ENCODE peak calls at places on chromosomes 12 and 14, in five cellular contexts. S is H9, D is tibial artery, Y is HCT116, I is Peyer's patch. K is an unnamed sample.
A peak's percentile ranks its signal among the peaks of the same experiment; 100 is the strongest.

GRCh38 chr12:105882404-105882803 is 256.4 kb downstream of the NUAK1 start:
- DNase-seq in S (no peak), D (peak; percentile 44), Y (no peak), I (no peak), K (no peak)

GRCh38 chr12:65584041-65584440 is 240.2 kb upstream of the HMGA2 start:
- DNase-seq in S (no peak), D (no peak), Y (no peak), I (no peak), K (no peak)

GRCh38 chr12:101942206-101942605 is 64.8 kb downstream of the DRAM1 start:
- DNase-seq in S (no peak), D (no peak), Y (no peak), I (no peak), K (no peak)

GRCh38 chr12:18139989-18140596 is 50.1 kb upstream of the RERGL start:
- DNase-seq in S (no peak), D (no peak), Y (no peak), I (no peak), K (no peak)

GRCh38 chr12:4108803-4109345 is 164.7 kb upstream of the CCND2 start:
- DNase-seq in S (no peak), D (no peak), Y (no peak), I (no peak), K (no peak)

GRCh38 chr12:131038961-131039360 is 85.3 kb downstream of the ADGRD1 start:
- DNase-seq in S (no peak), D (no peak), Y (no peak), I (no peak), K (no peak)

GRCh38 chr14:101464984-101465794 is 96.1 kb upstream of the DIO3 start:
- DNase-seq in S (no peak), D (no peak), Y (no peak), I (peak; percentile 25), K (no peak)

GRCh38 chr12:89547116-89547515 is 21.3 kb upstream of the POC1B start:
- DNase-seq in S (no peak), D (no peak), Y (no peak), I (no peak), K (no peak)

GRCh38 chr14:60106341-60106740 is 14.6 kb downstream of the PCNX4 start:
- DNase-seq in S (no peak), D (peak; percentile 41), Y (no peak), I (no peak), K (no peak)

GRCh38 chr14:101058571-101058970 is 155.0 kb upstream of the RTL1 start:
- DNase-seq in S (no peak), D (no peak), Y (no peak), I (no peak), K (no peak)

GRCh38 chr14:104856869-104857860 is 7.9 kb upstream of the CEP170B start:
- DNase-seq in S (peak; percentile 32), D (no peak), Y (no peak), I (no peak), K (peak; percentile 38)

GRCh38 chr12:20596036-20596435 is 99.1 kb upstream of the SLCO1C1 start:
- DNase-seq in S (no peak), D (no peak), Y (no peak), I (no peak), K (no peak)

GRCh38 chr14:29236848-29237247 is 470.3 kb downstream of the FOXG1 start:
- DNase-seq in S (no peak), D (no peak), Y (no peak), I (no peak), K (peak; percentile 27)
- H3K27ac ChIP-seq in S (no peak overlapping the region), D (no peak overlapping the region), Y (no peak overlapping the region), I (no peak overlapping the region), K (no peak overlapping the region)

GRCh38 chr12:70671698-70672097 is 34.5 kb upstream of the PTPRB start:
- DNase-seq in S (no peak), D (no peak), Y (no peak), I (no peak), K (no peak)
- H3K27ac ChIP-seq in S (no peak overlapping the region), D (no peak overlapping the region), Y (no peak overlapping the region), I (no peak overlapping the region), K (no peak overlapping the region)

GRCh38 chr12:124592481-124593160 is 25.2 kb upstream of the NCOR2 start:
- DNase-seq in S (no peak), D (no peak), Y (no peak), I (no peak), K (no peak)

GRCh38 chr12:124588018-124588634 is 20.7 kb upstream of the NCOR2 start:
- DNase-seq in S (no peak), D (no peak), Y (no peak), I (no peak), K (no peak)

GRCh38 chr12:124592050-124592449 is 24.6 kb upstream of the NCOR2 start:
- DNase-seq in S (no peak), D (no peak), Y (no peak), I (no peak), K (peak; percentile 75)

GRCh38 chr12:124588689-124589318 is 21.4 kb upstream of the NCOR2 start:
- DNase-seq in S (no peak), D (peak; percentile 73), Y (no peak), I (no peak), K (peak; percentile 83)

GRCh38 chr12:124590447-124590846 is 23.0 kb upstream of the NCOR2 start:
- DNase-seq in S (no peak), D (no peak), Y (no peak), I (no peak), K (no peak)
- H3K27ac ChIP-seq in S (no peak overlapping the region), D (no peak overlapping the region), Y (no peak overlapping the region), I (no peak overlapping the region), K (no peak overlapping the region)

GRCh38 chr12:7061138-7061537 is 620 bp downstream of the C1S start:
- DNase-seq in S (no peak), D (no peak), Y (no peak), I (no peak), K (no peak)

GRCh38 chr12:7059780-7060179 is 738 bp upstream of the C1S start:
- DNase-seq in S (no peak), D (no peak), Y (no peak), I (no peak), K (no peak)

GRCh38 chr12:7061596-7061995 is 1.1 kb downstream of the C1S start:
- DNase-seq in S (no peak), D (no peak), Y (no peak), I (no peak), K (no peak)

GRCh38 chr12:7058850-7059249 is 1.7 kb upstream of the C1S start:
- DNase-seq in S (no peak), D (no peak), Y (no peak), I (no peak), K (no peak)

GRCh38 chr12:7060353-7060954 is at the start of gene C1S:
- DNase-seq in S (peak; percentile 81), D (peak; percentile 88), Y (no peak), I (peak; percentile 65), K (peak; percentile 88)
- H3K27ac ChIP-seq in S (no peak within 1 kb of the TSS), D (peak within 1 kb of the TSS; percentile 77), Y (no peak within 1 kb of the TSS), I (peak within 1 kb of the TSS; percentile 66), K (peak within 1 kb of the TSS; percentile 80)

GRCh38 chr12:67327466-67327865 is 58.3 kb downstream of the CAND1 start:
- DNase-seq in S (no peak), D (no peak), Y (no peak), I (no peak), K (no peak)
- H3K27ac ChIP-seq in S (no peak overlapping the region), D (no peak overlapping the region), Y (no peak overlapping the region), I (no peak overlapping the region), K (no peak overlapping the region)

DNA sequence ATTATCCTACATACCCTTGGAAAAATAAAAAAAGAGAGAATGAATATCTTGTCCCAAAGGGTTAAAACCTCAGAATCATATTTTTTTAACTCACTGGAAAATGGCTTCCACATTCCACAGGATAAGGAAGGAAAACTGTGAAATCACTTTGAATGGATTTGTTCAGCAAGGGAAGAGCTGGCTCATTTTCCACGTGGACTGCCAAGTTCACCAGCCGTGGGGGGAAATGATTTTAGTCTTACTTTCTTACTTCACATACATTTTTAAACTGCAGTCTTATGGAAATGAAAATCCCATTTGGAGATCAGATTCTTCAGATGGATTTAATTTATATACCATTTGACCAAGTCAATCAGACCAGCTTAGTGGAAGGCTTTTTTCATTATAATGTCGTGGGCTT is 29.9 kb upstream of the AEBP2 start:
- DNase-seq in S (no peak), D (no peak), Y (no peak), I (no peak), K (no peak)
- H3K27ac ChIP-seq in S (no peak overlapping the region), D (no peak overlapping the region), Y (no peak overlapping the region), I (no peak overlapping the region), K (no peak overlapping the region)

GRCh38 chr14:61607570-61608244 is 87.6 kb upstream of the HIF1A start:
- DNase-seq in S (peak; percentile 47), D (no peak), Y (no peak), I (no peak), K (no peak)
- H3K27ac ChIP-seq in S (no peak overlapping the region), D (no peak overlapping the region), Y (no peak overlapping the region), I (no peak overlapping the region), K (no peak overlapping the region)

K was measured in RWPE1.